ENCODE peak calls at places on chromosomes 4 and X, in seven cellular contexts. J, Y, Z, C, O, R and B are unnamed samples.
A peak's percentile ranks its signal among the peaks of the same experiment; 100 is the strongest.

GRCh38 chr4:110705440-110705782 is 82.5 kb upstream of the PITX2 start:
- ATAC-seq in R (no peak), J (no peak), Z (no peak), C (no peak), Y (no peak), O (no peak), B (no peak)

GRCh38 chr4:69782651-69783310 is 22.4 kb upstream of the SULT1B1 start:
- ATAC-seq in Z (no peak), R (no peak), C (no peak), O (no peak), Y (no peak), J (no peak), B (peak; percentile 19)

GRCh38 chrX:147923605-147924004 is 11.9 kb downstream of the FMR1 start:
- ATAC-seq in O (no peak), Y (no peak), R (no peak), C (no peak), Z (no peak), J (no peak), B (no peak)

GRCh38 chr4:148052448-148052847 is 320.6 kb downstream of the ARHGAP10 start:
- ATAC-seq in R (peak; percentile 89), Y (peak; percentile 93), O (peak; percentile 41), C (peak; percentile 85), J (peak; percentile 10), Z (peak; percentile 85), B (no peak)

GRCh38 chrX:149711545-149712236 is at the start of gene MAGEA11:
- ATAC-seq in C (no peak), J (no peak), R (no peak), O (no peak), Z (no peak), Y (no peak), B (no peak)

GRCh38 chr4:146165840-146166239 is 9.7 kb upstream of the LSM6 start:
- ATAC-seq in O (no peak), Y (no peak), R (no peak), J (no peak), C (no peak), Z (no peak), B (no peak)

GRCh38 chrX:33065415-33065814 is 145.9 kb downstream of the DMD start:
- ATAC-seq in O (no peak), Y (no peak), J (no peak), R (no peak), Z (no peak), C (no peak), B (no peak)

GRCh38 chr4:3860061-3860912 is 94.1 kb downstream of the ADRA2C start:
- ATAC-seq in O (no peak), Y (no peak), Z (no peak), J (no peak), R (no peak), C (no peak), B (no peak)

GRCh38 chr4:92170340-92170739 is 133.4 kb upstream of the GRID2 start:
- ATAC-seq in J (no peak), O (no peak), R (no peak), Y (no peak), Z (no peak), C (no peak), B (no peak)

GRCh38 chr4:75564023-75564422 is 8.2 kb downstream of the ODAPH start:
- ATAC-seq in Y (no peak), O (no peak), J (no peak), Z (no peak), R (no peak), C (no peak), B (no peak)

GRCh38 chrX:97898798-97899197 is 1015.1 kb downstream of the RPA4 start:
- ATAC-seq in Z (no peak), Y (no peak), J (no peak), R (no peak), O (no peak), C (no peak), B (no peak)

GRCh38 chr4:173859091-173859713 is 329.2 kb upstream of the HAND2 start:
- ATAC-seq in O (no peak), Y (no peak), C (no peak), J (no peak), Z (no peak), R (no peak), B (no peak)

GRCh38 chr4:73185903-73186302 is 72.7 kb downstream of the ANKRD17 start:
- ATAC-seq in C (no peak), O (no peak), R (no peak), J (no peak), Z (no peak), Y (no peak), B (no peak)

GRCh38 chrX:1242901-1243402 is 25.7 kb upstream of the CSF2RA start:
- ATAC-seq in J (no peak), C (peak; percentile 50), R (no peak), Z (peak; percentile 24), Y (peak; percentile 43), O (peak; percentile 46), B (no peak)

GRCh38 chr4:98516042-98516440 is 142.4 kb downstream of the TSPAN5 start:
- ATAC-seq in R (no peak), C (no peak), Y (no peak), J (no peak), Z (no peak), O (no peak), B (peak; percentile 24)

GRCh38 chrX:128759745-128760144 is 707.5 kb upstream of the ACTRT1 start:
- ATAC-seq in O (no peak), Y (no peak), Z (no peak), C (no peak), R (no peak), J (no peak), B (no peak)

GRCh38 chr4:149161247-149161646 is 654.4 kb downstream of the IQCM start:
- ATAC-seq in J (no peak), C (no peak), Y (no peak), R (no peak), Z (no peak), O (no peak), B (no peak)

GRCh38 chr4:99893991-99894981 is at the start of gene LAMTOR3:
- ATAC-seq in J (peak; percentile 99), C (peak; percentile 99), O (peak; percentile 100), Z (peak; percentile 99), R (peak; percentile 100), Y (peak; percentile 99), B (peak; percentile 99)

GRCh38 chr4:6198768-6199343 is 1.5 kb downstream of the JAKMIP1 start:
- ATAC-seq in C (peak; percentile 43), J (no peak), O (peak; percentile 31), Y (peak; percentile 13), R (peak; percentile 15), Z (peak; percentile 19), B (no peak)